ENCODE peak calls at places on chromosome 1, in nine cellular contexts. One of them, this sample, is unnamed.

GRCh38 chr1:170261669-170262068 is 115.9 kb downstream of the NTMT2 start:
- DNase-seq in OCI-LY7: no peak
- DNase-seq in GM23248: peak; percentile 57
- DNase-seq in hepatocyte: no peak
- DNase-seq in GM23338: no peak
- DNase-seq in HCT116: no peak
- DNase-seq in neural progenitor cell: no peak
- DNase-seq in SK-N-SH: no peak
- DNase-seq in PC-3: no peak
- DNase-seq in this sample: no peak

GRCh38 chr1:10888791-10889627 is 92.6 kb upstream of the CASZ1 start:
- DNase-seq in OCI-LY7: no peak
- DNase-seq in GM23338: peak; percentile 51
- DNase-seq in GM23248: no peak
- DNase-seq in neural progenitor cell: peak; percentile 72
- DNase-seq in PC-3: no peak
- DNase-seq in HCT116: no peak
- DNase-seq in SK-N-SH: peak; percentile 79
- DNase-seq in hepatocyte: peak; percentile 40
- DNase-seq in this sample: no peak

GRCh38 chr1:240020871-240021270 is 70.8 kb upstream of the FMN2 start:
- DNase-seq in hepatocyte: no peak
- DNase-seq in HCT116: no peak
- DNase-seq in SK-N-SH: no peak
- DNase-seq in neural progenitor cell: no peak
- DNase-seq in OCI-LY7: no peak
- DNase-seq in GM23338: no peak
- DNase-seq in PC-3: no peak
- DNase-seq in GM23248: no peak
- DNase-seq in this sample: no peak

GRCh38 chr1:66033781-66034180 is 241.1 kb downstream of the PDE4B start:
- DNase-seq in SK-N-SH: no peak
- DNase-seq in GM23248: no peak
- DNase-seq in OCI-LY7: no peak
- DNase-seq in neural progenitor cell: no peak
- DNase-seq in hepatocyte: no peak
- DNase-seq in GM23338: no peak
- DNase-seq in PC-3: no peak
- DNase-seq in HCT116: no peak
- DNase-seq in this sample: no peak

GRCh38 chr1:108609483-108610066 is 49.7 kb downstream of the EEIG2 start:
- DNase-seq in GM23248: no peak
- DNase-seq in hepatocyte: no peak
- DNase-seq in GM23338: no peak
- DNase-seq in OCI-LY7: no peak
- DNase-seq in HCT116: no peak
- DNase-seq in PC-3: no peak
- DNase-seq in SK-N-SH: no peak
- DNase-seq in neural progenitor cell: peak; percentile 5
- DNase-seq in this sample: no peak

GRCh38 chr1:65791860-65792670 is 630 bp upstream of the PDE4B start:
- DNase-seq in OCI-LY7: no peak
- DNase-seq in SK-N-SH: peak; percentile 57
- DNase-seq in PC-3: no peak
- DNase-seq in GM23338: peak; percentile 40
- DNase-seq in hepatocyte: no peak
- DNase-seq in HCT116: no peak
- DNase-seq in neural progenitor cell: peak; percentile 62
- DNase-seq in GM23248: peak; percentile 51
- DNase-seq in this sample: no peak

GRCh38 chr1:53381790-53382401 is 54.0 kb upstream of the LRP8 start:
- DNase-seq in HCT116: peak; percentile 33
- DNase-seq in PC-3: peak; percentile 85
- DNase-seq in GM23248: peak; percentile 80
- DNase-seq in hepatocyte: no peak
- DNase-seq in SK-N-SH: no peak
- DNase-seq in OCI-LY7: no peak
- DNase-seq in GM23338: no peak
- DNase-seq in neural progenitor cell: no peak
- DNase-seq in this sample: no peak

GRCh38 chr1:93908394-93909145 is 660 bp downstream of the GCLM start:
- DNase-seq in GM23338: peak; percentile 73
- DNase-seq in HCT116: no peak
- DNase-seq in GM23248: peak; percentile 60
- DNase-seq in SK-N-SH: no peak
- DNase-seq in PC-3: peak; percentile 46
- DNase-seq in OCI-LY7: peak; percentile 74
- DNase-seq in neural progenitor cell: peak; percentile 61
- DNase-seq in hepatocyte: peak; percentile 68
- DNase-seq in this sample: peak; percentile 77

GRCh38 chr1:152188673-152189591 is 29.9 kb upstream of the RPTN start:
- DNase-seq in GM23338: peak; percentile 84
- DNase-seq in hepatocyte: no peak
- DNase-seq in PC-3: peak; percentile 78
- DNase-seq in HCT116: no peak
- DNase-seq in OCI-LY7: peak; percentile 48
- DNase-seq in neural progenitor cell: peak; percentile 5
- DNase-seq in SK-N-SH: peak; percentile 38
- DNase-seq in GM23248: peak; percentile 86
- DNase-seq in this sample: peak; percentile 89

GRCh38 chr1:10613340-10613739 is 138.6 kb downstream of the PEX14 start:
- DNase-seq in OCI-LY7: no peak
- DNase-seq in neural progenitor cell: no peak
- DNase-seq in GM23338: no peak
- DNase-seq in HCT116: no peak
- DNase-seq in SK-N-SH: no peak
- DNase-seq in GM23248: no peak
- DNase-seq in hepatocyte: no peak
- DNase-seq in PC-3: no peak
- DNase-seq in this sample: no peak

GRCh38 chr1:56788588-56788987 is 30.6 kb downstream of the FYB2 start:
- DNase-seq in HCT116: no peak
- DNase-seq in OCI-LY7: no peak
- DNase-seq in PC-3: peak; percentile 6
- DNase-seq in GM23338: no peak
- DNase-seq in neural progenitor cell: no peak
- DNase-seq in SK-N-SH: peak; percentile 9
- DNase-seq in hepatocyte: no peak
- DNase-seq in GM23248: no peak
- DNase-seq in this sample: no peak

GRCh38 chr1:85612704-85613361 is 32.3 kb downstream of the CCN1 start:
- DNase-seq in PC-3: peak; percentile 72
- DNase-seq in GM23338: peak; percentile 52
- DNase-seq in neural progenitor cell: peak; percentile 33
- DNase-seq in OCI-LY7: no peak
- DNase-seq in hepatocyte: peak; percentile 71
- DNase-seq in HCT116: no peak
- DNase-seq in SK-N-SH: no peak
- DNase-seq in GM23248: peak; percentile 86
- DNase-seq in this sample: peak; percentile 16

GRCh38 chr1:214791961-214792360 is 189.0 kb downstream of the CENPF start:
- DNase-seq in neural progenitor cell: no peak
- DNase-seq in GM23248: peak; percentile 19
- DNase-seq in HCT116: no peak
- DNase-seq in hepatocyte: peak; percentile 6
- DNase-seq in GM23338: no peak
- DNase-seq in PC-3: no peak
- DNase-seq in SK-N-SH: no peak
- DNase-seq in OCI-LY7: no peak
- DNase-seq in this sample: no peak

GRCh38 chr1:151773698-151774097 is 10.4 kb upstream of the MRPL9 start:
- DNase-seq in OCI-LY7: no peak
- DNase-seq in neural progenitor cell: no peak
- DNase-seq in PC-3: peak; percentile 93
- DNase-seq in SK-N-SH: no peak
- DNase-seq in GM23338: no peak
- DNase-seq in HCT116: no peak
- DNase-seq in hepatocyte: no peak
- DNase-seq in GM23248: peak; percentile 80
- DNase-seq in this sample: no peak

GRCh38 chr1:46401964-46402626 is 8.0 kb downstream of the FAAH start:
- DNase-seq in hepatocyte: peak; percentile 89
- DNase-seq in SK-N-SH: no peak
- DNase-seq in neural progenitor cell: peak; percentile 20
- DNase-seq in OCI-LY7: peak; percentile 29
- DNase-seq in GM23248: peak; percentile 97
- DNase-seq in GM23338: peak; percentile 89
- DNase-seq in HCT116: peak; percentile 43
- DNase-seq in PC-3: peak; percentile 56
- DNase-seq in this sample: no peak

DNA sequence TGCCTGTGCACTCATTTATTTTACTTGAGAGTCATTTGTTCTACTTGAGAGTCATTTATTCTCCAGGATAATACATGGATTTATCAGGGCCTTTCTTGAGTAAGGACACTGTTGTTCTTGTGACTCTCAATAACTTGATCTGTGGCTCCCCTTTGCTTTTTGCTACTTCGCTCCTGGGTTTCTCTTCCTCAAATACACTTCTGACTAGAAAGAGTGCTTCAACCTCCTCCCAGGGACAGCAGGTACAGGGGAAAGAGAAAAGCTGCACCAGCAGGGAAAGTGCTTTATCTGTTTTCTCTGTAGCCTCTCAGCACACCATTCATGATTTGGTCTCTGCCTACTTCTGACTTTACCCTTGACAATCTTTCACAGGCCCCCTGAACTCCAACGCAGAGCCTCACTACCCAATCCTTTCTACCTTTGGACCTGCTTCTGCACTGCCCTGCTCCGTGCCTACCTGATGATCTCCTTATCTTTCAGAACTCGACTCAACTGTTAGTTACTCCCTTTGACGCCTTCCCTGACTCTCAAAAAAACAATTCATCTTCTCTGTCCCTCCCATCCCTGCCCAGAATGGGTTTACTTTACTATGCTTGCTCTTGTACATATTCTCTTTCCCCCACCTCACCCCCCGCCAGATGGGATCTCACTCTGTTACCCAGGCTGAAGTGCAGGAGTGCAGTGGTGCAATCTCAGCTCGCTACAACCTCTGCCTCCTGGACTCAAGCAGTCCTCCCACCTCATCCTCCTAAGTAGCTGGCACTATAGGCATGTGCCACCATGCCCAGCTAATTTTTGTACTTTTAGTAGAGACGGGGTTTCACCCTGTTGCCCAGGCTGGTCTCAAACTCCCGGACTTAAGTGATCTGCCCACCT is 15.6 kb upstream of the PIGM start:
- DNase-seq in SK-N-SH: no peak
- DNase-seq in OCI-LY7: peak; percentile 39
- DNase-seq in neural progenitor cell: no peak
- DNase-seq in PC-3: no peak
- DNase-seq in HCT116: no peak
- DNase-seq in hepatocyte: no peak
- DNase-seq in GM23338: no peak
- DNase-seq in GM23248: no peak
- DNase-seq in this sample: peak; percentile 33
- H3K4me3 ChIP-seq in SK-N-SH: no peak overlapping the region
- H3K4me3 ChIP-seq in OCI-LY7: peak overlapping the region; percentile 50
- H3K4me3 ChIP-seq in neural progenitor cell: peak overlapping the region; percentile 21
- H3K4me3 ChIP-seq in PC-3: no peak overlapping the region
- H3K4me3 ChIP-seq in HCT116: no peak overlapping the region
- H3K4me3 ChIP-seq in hepatocyte: no peak overlapping the region
- H3K4me3 ChIP-seq in GM23338: no peak overlapping the region
- H3K4me3 ChIP-seq in GM23248: peak overlapping the region; percentile 57
- H3K4me3 ChIP-seq in this sample: peak overlapping the region; percentile 44

DNA sequence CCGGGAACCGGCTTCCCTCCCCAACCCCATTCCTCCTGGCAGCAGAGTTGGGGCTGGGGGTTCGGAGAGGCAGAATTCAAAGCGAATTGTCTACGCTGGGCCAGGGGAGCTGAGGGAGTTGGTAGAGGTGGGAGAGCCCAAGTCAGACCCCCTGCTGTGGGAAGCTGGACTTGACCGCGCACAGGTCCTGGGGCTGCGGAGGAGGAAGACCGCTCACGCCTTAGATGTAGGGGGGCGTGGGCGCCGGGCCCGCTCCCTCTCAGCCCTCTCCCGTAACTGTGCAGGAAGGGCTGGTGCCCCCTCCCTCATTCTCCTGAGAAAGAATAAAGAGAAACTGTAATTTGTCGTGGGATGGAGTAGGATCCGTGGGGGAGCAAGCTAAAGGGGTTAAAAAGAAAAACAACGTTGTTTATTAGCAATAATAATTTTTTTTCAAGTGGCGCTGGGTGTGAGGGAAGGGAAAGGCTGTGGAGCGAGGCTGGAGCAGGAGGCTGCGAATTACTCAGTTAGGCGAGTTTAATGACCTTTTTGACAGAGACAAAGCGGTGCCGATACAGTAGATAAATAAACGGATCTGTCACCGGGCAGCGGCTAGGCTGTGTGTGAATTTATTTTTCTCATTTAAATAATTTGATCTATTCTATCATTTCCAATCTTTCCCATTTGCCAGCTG is 835 bp upstream of the GRIK3 start:
- DNase-seq in hepatocyte: no peak
- DNase-seq in GM23248: no peak
- DNase-seq in SK-N-SH: no peak
- DNase-seq in HCT116: no peak
- DNase-seq in OCI-LY7: no peak
- DNase-seq in GM23338: peak; percentile 67
- DNase-seq in PC-3: no peak
- DNase-seq in neural progenitor cell: peak; percentile 34
- DNase-seq in this sample: no peak
- H3K4me1 ChIP-seq in hepatocyte: no peaks in the 10 kb centered on the region
- H3K4me1 ChIP-seq in GM23248: no peaks in the 10 kb centered on the region
- H3K4me1 ChIP-seq in SK-N-SH: no peaks in the 10 kb centered on the region
- H3K4me1 ChIP-seq in HCT116: no peaks in the 10 kb centered on the region
- H3K4me1 ChIP-seq in OCI-LY7: peaks cover 84% of the 10 kb centered on the region
- H3K4me1 ChIP-seq in GM23338: peaks cover 54% of the 10 kb centered on the region
- H3K4me1 ChIP-seq in PC-3: no peaks in the 10 kb centered on the region
- H3K4me1 ChIP-seq in neural progenitor cell: peaks cover 86% of the 10 kb centered on the region
- H3K4me1 ChIP-seq in this sample: no peaks in the 10 kb centered on the region

GRCh38 chr1:156289857-156290256 is 5.6 kb downstream of the GLMP start:
- DNase-seq in hepatocyte: no peak
- DNase-seq in GM23248: no peak
- DNase-seq in PC-3: no peak
- DNase-seq in neural progenitor cell: no peak
- DNase-seq in OCI-LY7: no peak
- DNase-seq in GM23338: no peak
- DNase-seq in HCT116: no peak
- DNase-seq in SK-N-SH: no peak
- DNase-seq in this sample: no peak
- TF ChIP-seq EZH2phosphoT487 in hepatocyte: no peak
- TF ChIP-seq EZH2phosphoT487 in GM23248: no peak
- TF ChIP-seq EZH2phosphoT487 in PC-3: no peak
- TF ChIP-seq EZH2phosphoT487 in neural progenitor cell: no peak
- TF ChIP-seq EZH2phosphoT487 in OCI-LY7: no peak
- TF ChIP-seq EZH2phosphoT487 in GM23338: no peak
- TF ChIP-seq EZH2phosphoT487 in HCT116: no peak
- TF ChIP-seq EZH2phosphoT487 in SK-N-SH: no peak
- TF ChIP-seq EZH2phosphoT487 in this sample: no peak

DNA sequence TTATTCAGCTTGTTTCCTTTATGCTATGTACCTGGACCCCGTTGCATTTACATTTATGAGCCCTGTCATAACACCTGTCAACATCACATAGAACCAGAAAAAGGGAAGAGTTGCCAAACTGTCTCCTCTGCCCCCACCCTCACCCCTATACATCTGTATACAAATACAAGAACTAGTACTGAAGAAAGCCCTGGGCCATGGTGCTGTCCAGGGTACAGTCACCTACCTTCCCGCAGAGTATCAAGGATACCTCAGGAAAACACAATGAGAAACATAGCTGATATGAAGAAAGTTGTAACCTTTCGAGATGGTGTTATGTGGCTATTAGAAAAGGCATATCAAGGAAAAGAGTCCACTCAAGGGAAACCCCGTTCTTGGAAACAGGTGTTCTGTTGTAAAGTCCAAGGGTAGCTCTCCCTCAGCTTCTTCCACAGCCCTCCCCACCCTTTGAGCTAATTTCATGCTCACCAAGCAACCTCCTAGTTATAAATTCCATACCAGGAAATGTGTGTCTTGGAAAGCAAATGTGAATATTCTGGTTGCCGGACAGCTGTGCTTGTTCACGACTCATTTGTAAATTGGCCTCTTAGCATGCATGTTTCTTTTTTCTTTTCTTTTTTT is 16.7 kb upstream of the AVPR1B start:
- DNase-seq in OCI-LY7: no peak
- DNase-seq in hepatocyte: peak; percentile 55
- DNase-seq in PC-3: no peak
- DNase-seq in neural progenitor cell: no peak
- DNase-seq in GM23248: no peak
- DNase-seq in HCT116: no peak
- DNase-seq in SK-N-SH: no peak
- DNase-seq in GM23338: no peak
- DNase-seq in this sample: no peak
- H3K4me3 ChIP-seq in OCI-LY7: no peak overlapping the region
- H3K4me3 ChIP-seq in hepatocyte: no peak overlapping the region
- H3K4me3 ChIP-seq in PC-3: no peak overlapping the region
- H3K4me3 ChIP-seq in neural progenitor cell: no peak overlapping the region
- H3K4me3 ChIP-seq in GM23248: no peak overlapping the region
- H3K4me3 ChIP-seq in HCT116: no peak overlapping the region
- H3K4me3 ChIP-seq in SK-N-SH: no peak overlapping the region
- H3K4me3 ChIP-seq in GM23338: no peak overlapping the region
- H3K4me3 ChIP-seq in this sample: no peak overlapping the region

This sample was measured in MM.1S.